ENCODE peak calls at places on chromosome 15, in six cellular contexts. H is mammary epithelial cell, B is endothelial cell of umbilical vein, Z is hepatocyte, E is GM23338, Y is neural progenitor cell. A is an unnamed sample.

GRCh38 chr15:81224232-81224631 is 27.6 kb downstream of the IL16 start:
- DNase-seq in Y (no peak), E (no peak), H (no peak), B (no peak), Z (no peak), A (no peak)

GRCh38 chr15:58443291-58443690 is 11.5 kb downstream of the LIPC start:
- DNase-seq in B (no peak), Y (no peak), E (no peak), Z (no peak), H (no peak), A (no peak)

GRCh38 chr15:100131321-100132224 is 210.2 kb downstream of the ADAMTS17 start:
- DNase-seq in B (peak; percentile 25), H (peak; percentile 23), Y (peak; percentile 49), Z (peak; percentile 30), E (peak; percentile 37), A (no peak)

GRCh38 chr15:68256675-68257450 is 20.7 kb upstream of the FEM1B start:
- DNase-seq in E (peak; percentile 95), Z (peak; percentile 94), B (peak; percentile 76), Y (peak; percentile 94), H (peak; percentile 92), A (no peak)

GRCh38 chr15:48999314-48999713 is 35.6 kb upstream of the SHC4 start:
- DNase-seq in H (no peak), Y (no peak), E (no peak), B (no peak), Z (no peak), A (no peak)

GRCh38 chr15:51312754-51313390 is 25.5 kb downstream of the CYP19A1 start:
- DNase-seq in Y (no peak), E (no peak), Z (no peak), H (peak; percentile 70), B (no peak), A (no peak)

GRCh38 chr15:48507416-48508065 is 138.0 kb downstream of the FBN1 start:
- DNase-seq in H (peak; percentile 37), Z (peak; percentile 71), B (peak; percentile 77), Y (peak; percentile 72), E (peak; percentile 87), A (peak; percentile 22)

GRCh38 chr15:99435761-99436346 is 129.9 kb upstream of the MEF2A start:
- DNase-seq in Z (no peak), Y (no peak), B (no peak), H (no peak), E (no peak), A (no peak)

GRCh38 chr15:68364028-68364659 is 67.8 kb downstream of the ITGA11 start:
- DNase-seq in Z (peak; percentile 30), H (no peak), Y (no peak), B (no peak), E (no peak), A (no peak)

GRCh38 chr15:74322558-74323180 is 44.8 kb downstream of the CYP11A1 start:
- DNase-seq in H (peak; percentile 32), Y (peak; percentile 84), E (peak; percentile 85), Z (peak; percentile 84), B (peak; percentile 49), A (peak; percentile 55)

DNA sequence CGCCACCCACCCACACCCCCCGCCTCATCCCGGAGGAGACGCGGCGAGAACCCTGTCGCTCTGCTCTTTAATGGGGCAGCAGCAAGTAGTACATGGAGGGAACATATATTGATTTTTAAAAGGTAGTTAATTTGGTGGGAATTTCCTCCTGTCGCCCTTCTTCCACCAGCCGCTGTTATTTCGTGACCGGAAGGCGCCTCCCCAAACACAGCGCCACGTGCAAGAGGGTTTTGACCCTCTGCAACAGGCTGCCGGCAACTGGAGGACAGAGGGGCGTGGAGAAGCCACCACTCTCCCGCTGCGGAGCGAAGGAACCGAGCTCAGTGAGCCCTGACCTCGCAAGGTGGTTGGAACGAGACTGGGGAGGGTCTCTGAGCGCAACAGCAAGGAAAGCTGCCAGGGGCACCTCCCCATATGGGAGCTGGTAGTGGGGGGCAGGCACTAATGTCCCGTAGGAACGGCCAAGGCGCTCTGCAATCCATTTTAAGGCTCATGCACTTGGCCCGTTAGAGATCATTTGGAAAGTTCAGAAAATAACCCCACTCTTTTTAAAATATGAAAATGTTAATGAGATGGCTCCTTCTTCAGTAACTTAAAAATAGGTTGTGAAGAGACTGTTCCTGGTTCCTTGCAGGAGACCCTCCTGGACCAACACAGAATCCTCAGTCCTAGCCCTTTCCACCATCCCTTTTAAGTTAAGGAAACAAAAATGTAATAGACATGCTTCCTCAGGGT is 4.3 kb downstream of the ONECUT1 start:
- DNase-seq in E (peak; percentile 41), B (no peak), H (no peak), Y (peak; percentile 44), Z (no peak), A (no peak)
- TF ChIP-seq EZH2 in E (peak; percentile 74), B (peak; percentile 61), H (peak; percentile 45), Y (peak; percentile 47), Z (peak; percentile 89), A (no peak)

GRCh38 chr15:63608989-63609388 is 11.8 kb downstream of the FBXL22 start:
- DNase-seq in Y (no peak), Z (no peak), H (no peak), E (no peak), B (no peak), A (no peak)
- H3K4me1 ChIP-seq in Y (peaks cover 21% of the 10 kb centered on the region), Z (peaks cover 21% of the 10 kb centered on the region), H (peaks cover 4% of the 10 kb centered on the region), E (no peaks in the 10 kb centered on the region), B (peaks cover 18% of the 10 kb centered on the region), A (no peaks in the 10 kb centered on the region)

GRCh38 chr15:83685864-83686263 is 31.9 kb downstream of the ADAMTSL3 start:
- DNase-seq in E (peak; percentile 5), B (no peak), Y (no peak), Z (peak; percentile 16), H (no peak), A (no peak)
- H3K4me3 ChIP-seq in E (no peak overlapping the region), B (no peak overlapping the region), Y (no peak overlapping the region), Z (no peak overlapping the region), H (no peak overlapping the region), A (no peak overlapping the region)

GRCh38 chr15:91625506-91625905 is 228.0 kb upstream of the SLCO3A1 start:
- DNase-seq in E (no peak), B (no peak), Z (no peak), H (peak; percentile 25), Y (peak; percentile 23), A (no peak)

GRCh38 chr15:91627473-91628309 is 225.8 kb upstream of the SLCO3A1 start:
- DNase-seq in B (no peak), H (peak; percentile 19), Z (peak; percentile 8), Y (no peak), E (no peak), A (no peak)

DNA sequence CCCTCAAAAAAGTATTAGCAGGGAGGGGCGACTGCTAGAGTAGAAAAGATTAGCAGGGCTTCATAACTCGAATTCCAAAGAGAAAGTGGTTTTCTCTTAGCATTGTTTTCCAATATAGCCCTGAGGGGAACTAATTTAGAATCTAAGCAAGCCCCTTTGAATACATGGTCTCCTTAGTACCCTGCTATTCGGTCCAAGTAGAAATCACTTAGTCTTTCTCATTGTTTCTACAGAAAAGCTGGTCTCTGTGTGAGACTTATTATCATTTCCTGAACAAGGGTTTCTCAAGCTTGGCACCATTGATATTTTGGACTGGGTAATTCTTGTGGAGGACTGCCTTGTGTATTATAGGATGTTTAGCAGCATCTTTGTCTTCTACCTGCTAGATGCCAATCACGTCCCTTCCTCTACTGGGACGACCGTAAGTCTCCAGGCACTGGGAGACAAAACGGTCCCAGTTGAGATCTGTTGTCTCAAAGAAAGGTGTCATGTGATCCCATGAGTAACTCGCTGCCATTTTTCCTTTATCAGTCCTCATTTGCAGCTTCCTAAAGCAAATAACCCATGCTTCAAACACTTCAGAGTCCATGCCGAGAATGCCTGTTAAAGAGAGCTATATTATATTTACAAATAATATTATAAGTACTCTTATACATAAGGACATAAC is 230.7 kb upstream of the SLCO3A1 start:
- DNase-seq in H (no peak), B (no peak), Y (peak; percentile 40), E (no peak), Z (no peak), A (no peak)
- TF ChIP-seq EZH2 in H (no peak), B (no peak), Y (no peak), E (no peak), Z (no peak), A (no peak)

GRCh38 chr15:77185242-77185785 is 114.4 kb upstream of the TSPAN3 start:
- DNase-seq in B (peak; percentile 29), H (no peak), Y (no peak), Z (no peak), E (no peak), A (no peak)
- H3K4me1 ChIP-seq in B (peaks cover 33% of the 10 kb centered on the region), H (peaks cover 8% of the 10 kb centered on the region), Y (peaks cover 27% of the 10 kb centered on the region), Z (peaks cover 18% of the 10 kb centered on the region), E (no peaks in the 10 kb centered on the region), A (peaks cover 46% of the 10 kb centered on the region)

GRCh38 chr15:43239732-43240491 is 19.1 kb upstream of the EPB42 start:
- DNase-seq in H (peak; percentile 14), Z (no peak), B (no peak), E (no peak), Y (no peak), A (no peak)
- H3K4me3 ChIP-seq in H (no peak overlapping the region), Z (no peak overlapping the region), B (no peak overlapping the region), E (no peak overlapping the region), Y (no peak overlapping the region), A (no peak overlapping the region)

DNA sequence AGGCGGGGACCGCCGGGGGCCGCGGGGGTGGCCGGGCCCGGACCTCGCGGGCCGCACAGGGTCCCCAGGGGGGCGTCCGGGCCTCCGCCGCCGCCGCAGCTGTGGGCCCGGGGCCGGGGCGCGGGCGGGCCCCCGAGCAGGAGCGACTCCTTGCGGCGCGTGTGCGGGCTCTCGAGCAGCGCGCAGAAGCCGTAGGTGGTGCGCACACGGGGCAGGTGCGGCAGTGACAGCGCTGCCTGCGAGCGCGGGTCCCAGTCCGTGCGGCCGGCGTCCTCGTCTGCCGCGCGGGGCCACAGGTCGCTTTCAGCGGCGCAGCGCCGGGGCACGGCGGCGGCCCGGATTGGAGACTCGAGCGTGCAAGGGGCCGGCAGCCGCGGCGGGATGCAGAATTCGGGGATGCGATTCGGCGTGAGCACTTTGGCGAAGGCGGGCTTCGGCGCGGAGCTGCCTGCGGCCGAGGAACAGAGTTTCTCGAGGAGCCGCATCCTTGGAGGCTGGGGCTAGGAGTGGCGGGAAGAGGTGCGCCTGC is 521 bp downstream of the C2CD4B start:
- DNase-seq in B (no peak), H (peak; percentile 8), Y (peak; percentile 77), E (peak; percentile 72), Z (peak; percentile 38), A (no peak)
- TF ChIP-seq EZH2 in B (no peak), H (peak; percentile 42), Y (peak; percentile 73), E (no peak), Z (no peak), A (no peak)

GRCh38 chr15:40847225-40847961 is 3.5 kb downstream of the SPINT1 start:
- DNase-seq in Y (peak; percentile 76), B (no peak), H (peak; percentile 65), Z (peak; percentile 93), E (peak; percentile 81), A (peak; percentile 59)
- H3K4me1 ChIP-seq in Y (peaks cover 12% of the 10 kb centered on the region), B (peaks cover 5% of the 10 kb centered on the region), H (peaks cover 34% of the 10 kb centered on the region), Z (peaks cover 13% of the 10 kb centered on the region), E (peaks cover 36% of the 10 kb centered on the region), A (peaks cover 10% of the 10 kb centered on the region)

A was measured in DND-41.